ENCODE peak calls at places on chromosomes 12 and 14, in seven cellular contexts. C is CD4-positive, alpha-beta T cell; H is fibroblast of the aortic adventitia; D is IMR-90; G is fibroblast of mammary gland; X is fibroblast of lung; K is hepatocyte. W is an unnamed sample.

GRCh38 chr14:21647380-21647779 is 6.3 kb upstream of the OR4E2 start:
- DNase-seq in C (no peak), H (peak; percentile 30), D (peak; percentile 1), G (peak; percentile 46), X (no peak), K (no peak), W (no peak)

GRCh38 chr12:6852651-6853354 is 853 bp downstream of the USP5 start:
- DNase-seq in C (peak; percentile 57), H (peak; percentile 86), D (peak; percentile 79), G (peak; percentile 79), X (peak; percentile 82), K (peak; percentile 80), W (peak; percentile 75)

GRCh38 chr12:57797938-57798337 is 15.4 kb downstream of the TSFM start:
- DNase-seq in C (no peak), H (no peak), D (no peak), G (no peak), X (no peak), K (no peak), W (no peak)

GRCh38 chr14:98704441-98704840 is 567.6 kb downstream of the BCL11B start:
- DNase-seq in C (peak; percentile 13), H (no peak), D (no peak), G (no peak), X (no peak), K (no peak), W (no peak)

GRCh38 chr12:47755655-47756562 is 2.8 kb downstream of the RAPGEF3 start:
- DNase-seq in C (no peak), H (no peak), D (no peak), G (no peak), X (no peak), K (no peak), W (no peak)

GRCh38 chr12:123024819-123025391 is 44.4 kb downstream of the ARL6IP4 start:
- DNase-seq in C (no peak), H (peak; percentile 29), D (peak; percentile 55), G (peak; percentile 58), X (peak; percentile 44), K (no peak), W (peak; percentile 41)

GRCh38 chr14:101972126-101972785 is 7.9 kb downstream of the DYNC1H1 start:
- DNase-seq in C (no peak), H (peak; percentile 100), D (peak; percentile 100), G (peak; percentile 100), X (peak; percentile 99), K (peak; percentile 93), W (peak; percentile 99)

GRCh38 chr12:59398164-59398563 is 197.7 kb upstream of the SLC16A7 start:
- DNase-seq in C (no peak), H (no peak), D (no peak), G (no peak), X (no peak), K (no peak), W (no peak)

GRCh38 chr14:75418779-75419768 is 8.7 kb upstream of the JDP2 start:
- DNase-seq in C (no peak), H (no peak), D (no peak), G (no peak), X (no peak), K (peak; percentile 68), W (no peak)

GRCh38 chr12:9799961-9800360 is 27.3 kb upstream of the KLRF1 start:
- DNase-seq in C (no peak), H (no peak), D (peak; percentile 10), G (peak; percentile 27), X (no peak), K (no peak), W (no peak)

GRCh38 chr14:59175404-59175803 is 13.1 kb upstream of the DAAM1 start:
- DNase-seq in C (no peak), H (no peak), D (no peak), G (no peak), X (no peak), K (no peak), W (no peak)

GRCh38 chr12:99053599-99054362 is 408.7 kb downstream of the APAF1 start:
- DNase-seq in C (no peak), H (no peak), D (no peak), G (no peak), X (peak; percentile 4), K (no peak), W (peak; percentile 49)

GRCh38 chr12:132263061-132263360 is 66.4 kb downstream of the GALNT9 start:
- DNase-seq in C (no peak), H (no peak), D (no peak), G (no peak), X (no peak), K (no peak), W (no peak)

GRCh38 chr12:89919241-89919906 is 210.7 kb upstream of the ATP2B1 start:
- DNase-seq in C (no peak), H (no peak), D (no peak), G (no peak), X (no peak), K (no peak), W (no peak)

GRCh38 chr12:64990991-64991570 is 130.0 kb downstream of the WIF1 start:
- DNase-seq in C (no peak), H (no peak), D (no peak), G (peak; percentile 63), X (no peak), K (no peak), W (no peak)

GRCh38 chr14:96176811-96177211 is 27.8 kb upstream of the BDKRB2 start:
- DNase-seq in C (no peak), H (peak; percentile 99), D (peak; percentile 91), G (peak; percentile 98), X (peak; percentile 93), K (no peak), W (peak; percentile 68)

GRCh38 chr12:131959641-131960589 is 10.2 kb downstream of the EP400 start:
- DNase-seq in C (no peak), H (no peak), D (no peak), G (peak; percentile 30), X (no peak), K (no peak), W (no peak)

GRCh38 chr12:24544368-24544767 is 404.5 kb downstream of the BCAT1 start:
- DNase-seq in C (no peak), H (no peak), D (peak; percentile 37), G (no peak), X (peak; percentile 45), K (no peak), W (no peak)

GRCh38 chr14:58697266-58697926 is 59.6 kb downstream of the DACT1 start:
- DNase-seq in C (no peak), H (no peak), D (no peak), G (no peak), X (no peak), K (no peak), W (no peak)

GRCh38 chr12:58252914-58253313 is 311.5 kb downstream of the ATP23 start:
- DNase-seq in C (no peak), H (no peak), D (no peak), G (no peak), X (no peak), K (no peak), W (no peak)

GRCh38 chr14:30603402-30603801 is 18.7 kb upstream of the SCFD1 start:
- DNase-seq in C (no peak), H (no peak), D (no peak), G (peak; percentile 23), X (no peak), K (no peak), W (no peak)

GRCh38 chr12:110657747-110658146 is 31.2 kb downstream of the HVCN1 start:
- DNase-seq in C (no peak), H (peak; percentile 17), D (no peak), G (no peak), X (no peak), K (no peak), W (no peak)

GRCh38 chr14:52175982-52176502 is 91.5 kb upstream of the PTGDR start:
- DNase-seq in C (no peak), H (no peak), D (no peak), G (no peak), X (no peak), K (no peak), W (no peak)

GRCh38 chr12:117076410-117077372 is 22.5 kb downstream of the TESC start:
- DNase-seq in C (no peak), H (no peak), D (no peak), G (no peak), X (no peak), K (no peak), W (no peak)

GRCh38 chr14:81205639-81206038 is 15.1 kb downstream of the GTF2A1 start:
- DNase-seq in C (no peak), H (no peak), D (peak; percentile 8), G (no peak), X (no peak), K (no peak), W (no peak)

GRCh38 chr12:28996688-28997087 is 152.4 kb upstream of the FAR2 start:
- DNase-seq in C (no peak), H (no peak), D (no peak), G (no peak), X (no peak), K (no peak), W (no peak)

GRCh38 chr12:94140556-94140955 is 7.8 kb upstream of the PLXNC1 start:
- DNase-seq in C (peak; percentile 35), H (no peak), D (peak; percentile 10), G (peak; percentile 30), X (no peak), K (peak; percentile 27), W (no peak)
- TF ChIP-seq CTCF in C (peak; percentile 34), H (no peak), D (peak; percentile 44), G (peak; percentile 43), X (no peak), K (no peak), W (no peak)

GRCh38 chr12:51246254-51246853 is 7.7 kb downstream of the DAZAP2 start:
- DNase-seq in C (no peak), H (peak; percentile 56), D (peak; percentile 68), G (peak; percentile 60), X (peak; percentile 59), K (no peak), W (peak; percentile 53)
- TF ChIP-seq CTCF in C (no peak), H (no peak), D (no peak), G (peak; percentile 3), X (no peak), K (peak; percentile 29), W (no peak)

GRCh38 chr12:109087250-109087649 is 6.0 kb downstream of the ALKBH2 start:
- DNase-seq in C (no peak), H (no peak), D (no peak), G (no peak), X (no peak), K (no peak), W (no peak)
- TF ChIP-seq CTCF in C (no peak), H (no peak), D (no peak), G (no peak), X (no peak), K (no peak), W (no peak)

GRCh38 chr12:3453947-3454675 is 36.9 kb upstream of the PRMT8 start:
- DNase-seq in C (no peak), H (peak; percentile 18), D (peak; percentile 46), G (peak; percentile 60), X (peak; percentile 36), K (no peak), W (peak; percentile 77)

GRCh38 chr12:3454780-3455179 is 36.2 kb upstream of the PRMT8 start:
- DNase-seq in C (no peak), H (no peak), D (no peak), G (no peak), X (no peak), K (no peak), W (no peak)

GRCh38 chr12:3455312-3455711 is 35.7 kb upstream of the PRMT8 start:
- DNase-seq in C (no peak), H (no peak), D (no peak), G (no peak), X (no peak), K (no peak), W (no peak)

GRCh38 chr12:3458041-3458440 is 33.0 kb upstream of the PRMT8 start:
- DNase-seq in C (no peak), H (no peak), D (no peak), G (peak; percentile 8), X (no peak), K (no peak), W (peak; percentile 18)

GRCh38 chr12:3456809-3457208 is 34.2 kb upstream of the PRMT8 start:
- DNase-seq in C (no peak), H (no peak), D (no peak), G (no peak), X (no peak), K (no peak), W (no peak)
- TF ChIP-seq CTCF in C (no peak), H (no peak), D (no peak), G (no peak), X (no peak), K (no peak), W (no peak)